ENCODE peak calls at places on chromosomes 6 and 20, in nine cellular contexts. I is CD8-positive, alpha-beta memory T cell; G is stomach; R is PC-9; H is mesendoderm; D is Panc1; P is CD4-positive, alpha-beta T cell; K is H1; L is hepatocyte. C is an unnamed sample. For H3K27me3, the result is how much of the 10 kb centered on the place peaks cover.

GRCh38 chr6:100892693-100893092 is 11.6 kb upstream of the ASCC3 start:
- DNase-seq in K (peak), L (no peak), P (no peak), G (no peak), H (peak), D (no peak), I (no peak), R (no peak), C (no peak)

GRCh38 chr6:53410508-53411258 is 61.9 kb upstream of the ELOVL5 start:
- DNase-seq in R (no peak), H (peak), K (no peak), G (peak), D (peak), P (peak), I (peak), L (peak), C (peak)

GRCh38 chr6:35128496-35128895 is 12.6 kb downstream of the TCP11 start:
- DNase-seq in P (no peak), D (no peak), R (peak), K (no peak), G (no peak), L (no peak), H (peak), I (no peak), C (no peak)

GRCh38 chr20:4601630-4602296 is 119.9 kb upstream of the PRND start:
- DNase-seq in I (no peak), K (no peak), D (no peak), L (no peak), R (peak), H (no peak), P (no peak), G (no peak), C (no peak)

GRCh38 chr6:133964052-133964451 is 11.0 kb downstream of the TBPL1 start:
- DNase-seq in G (no peak), R (no peak), P (no peak), H (no peak), D (no peak), L (no peak), K (no peak), I (no peak), C (no peak)

GRCh38 chr6:84641076-84641475 is 123.3 kb downstream of the TBX18 start:
- DNase-seq in K (no peak), R (no peak), D (no peak), H (no peak), L (no peak), P (no peak), I (no peak), G (no peak), C (no peak)

GRCh38 chr6:166556336-166556735 is 30.1 kb downstream of the RAMACL start:
- DNase-seq in I (no peak), K (no peak), G (no peak), L (no peak), D (no peak), P (no peak), H (no peak), R (no peak), C (no peak)

GRCh38 chr6:91646649-91647048 is 1059.8 kb upstream of the MAP3K7 start:
- DNase-seq in L (no peak), D (no peak), H (no peak), I (no peak), G (no peak), P (no peak), R (no peak), K (no peak), C (no peak)

GRCh38 chr6:97913721-97914120 is 630.7 kb upstream of the MMS22L start:
- DNase-seq in P (no peak), H (no peak), K (no peak), G (no peak), R (no peak), L (no peak), I (no peak), D (no peak), C (no peak)

GRCh38 chr6:74731921-74732320 is 473.9 kb downstream of the COL12A1 start:
- DNase-seq in L (no peak), H (peak), G (no peak), K (no peak), D (no peak), I (no peak), R (no peak), P (no peak), C (no peak)

GRCh38 chr6:14458669-14459266 is 341.2 kb downstream of the CD83 start:
- DNase-seq in P (no peak), R (no peak), I (no peak), H (no peak), D (no peak), G (peak), L (peak), K (no peak), C (no peak)

GRCh38 chr6:17986656-17987575 is 519 bp downstream of the KIF13A start:
- DNase-seq in D (no peak), H (peak), G (peak), R (no peak), K (peak), I (no peak), P (no peak), L (peak), C (no peak)

GRCh38 chr6:37714836-37715425 is 17.2 kb upstream of the MDGA1 start:
- DNase-seq in R (no peak), D (no peak), P (no peak), K (no peak), G (no peak), H (no peak), L (no peak), I (no peak), C (no peak)

GRCh38 chr6:158926429-158926828 is 73.6 kb downstream of the RSPH3 start:
- DNase-seq in P (no peak), G (no peak), L (no peak), H (no peak), K (no peak), R (no peak), I (no peak), D (peak), C (no peak)

GRCh38 chr6:134911532-134911931 is 38.4 kb downstream of the ALDH8A1 start:
- DNase-seq in H (no peak), R (no peak), D (no peak), P (no peak), L (no peak), G (no peak), K (no peak), I (no peak), C (no peak)

GRCh38 chr6:129209355-129209754 is 326.4 kb downstream of the LAMA2 start:
- DNase-seq in I (no peak), G (no peak), R (no peak), H (no peak), K (no peak), L (no peak), P (no peak), D (no peak), C (no peak)

GRCh38 chr20:63500151-63500901 is 1.4 kb upstream of the EEF1A2 start:
- DNase-seq in K (peak), L (no peak), D (no peak), G (no peak), I (no peak), H (no peak), R (no peak), P (no peak), C (no peak)
- H3K27me3 ChIP-seq in K (under half), L (under half), D (under half), G (under half), I (under half), H (under half), R (under half), P (under half), C (under half)

GRCh38 chr6:131143319-131143718 is 8.1 kb downstream of the AKAP7 start:
- DNase-seq in H (no peak), P (no peak), R (no peak), G (no peak), L (no peak), K (no peak), D (no peak), I (no peak), C (no peak)
- H3K27me3 ChIP-seq in H (under half), P (under half), R (under half), G (under half), L (under half), K (under half), D (under half), I (under half), C (under half)

GRCh38 chr20:6848992-6849391 is 81.5 kb downstream of the BMP2 start:
- DNase-seq in H (peak), K (no peak), L (no peak), P (no peak), G (no peak), R (no peak), D (no peak), I (no peak), C (no peak)
- H3K27me3 ChIP-seq in H (under half), K (under half), L (under half), P (under half), G (under half), R (under half), D (under half), I (under half), C (under half)

GRCh38 chr20:667351-668034 is 8.1 kb downstream of the SCRT2 start:
- DNase-seq in D (no peak), P (peak), R (no peak), G (peak), I (peak), L (peak), H (peak), K (peak), C (no peak)
- H3K27me3 ChIP-seq in D (under half), P (half or more), R (under half), G (under half), I (under half), L (under half), H (under half), K (under half), C (under half)

GRCh38 chr6:29665942-29666825 is 9.3 kb downstream of the MOG start:
- DNase-seq in G (no peak), H (peak), P (no peak), D (no peak), R (no peak), K (no peak), I (no peak), L (no peak), C (no peak)
- H3K27me3 ChIP-seq in G (under half), H (under half), P (under half), D (under half), R (under half), K (under half), I (under half), L (under half), C (under half)

GRCh38 chr20:43988867-43989266 is 74.2 kb downstream of the TOX2 start:
- DNase-seq in G (no peak), L (no peak), R (no peak), D (no peak), H (no peak), K (no peak), I (no peak), P (no peak), C (no peak)
- H3K27me3 ChIP-seq in G (under half), L (under half), R (under half), D (under half), H (under half), K (under half), I (under half), P (under half), C (under half)